ENCODE peak calls at places on chromosomes 13 and 19, in five cellular contexts. One of them, this sample, is unnamed.

GRCh38 chr19:38425810-38426466 is at the start of gene RASGRP4:
- DNase-seq in thoracic aorta: no peak
- DNase-seq in AG04449: no peak
- DNase-seq in left ventricle myocardium inferior: peak; percentile 51
- DNase-seq in putamen: peak; percentile 11
- DNase-seq in this sample: no peak

GRCh38 chr19:56654151-56654550 is 11.2 kb downstream of the SMIM17 start:
- DNase-seq in left ventricle myocardium inferior: no peak
- DNase-seq in thoracic aorta: no peak
- DNase-seq in putamen: no peak
- DNase-seq in AG04449: no peak
- DNase-seq in this sample: no peak

GRCh38 chr19:51407631-51408131 is 9.8 kb downstream of the SIGLEC10 start:
- DNase-seq in left ventricle myocardium inferior: no peak
- DNase-seq in AG04449: no peak
- DNase-seq in putamen: no peak
- DNase-seq in thoracic aorta: no peak
- DNase-seq in this sample: no peak

GRCh38 chr19:13850910-13851753 is 25.8 kb upstream of the NANOS3 start:
- DNase-seq in left ventricle myocardium inferior: peak; percentile 79
- DNase-seq in putamen: peak; percentile 74
- DNase-seq in AG04449: no peak
- DNase-seq in thoracic aorta: peak; percentile 70
- DNase-seq in this sample: peak; percentile 95

GRCh38 chr13:30787747-30788535 is 52.6 kb downstream of the ALOX5AP start:
- DNase-seq in thoracic aorta: no peak
- DNase-seq in left ventricle myocardium inferior: no peak
- DNase-seq in putamen: no peak
- DNase-seq in AG04449: no peak
- DNase-seq in this sample: no peak

GRCh38 chr19:7977723-7978040 is 27.8 kb downstream of the ELAVL1 start:
- DNase-seq in left ventricle myocardium inferior: no peak
- DNase-seq in putamen: no peak
- DNase-seq in thoracic aorta: no peak
- DNase-seq in AG04449: no peak
- DNase-seq in this sample: no peak

GRCh38 chr19:50432221-50432626 is 468 bp upstream of the MYBPC2 start:
- DNase-seq in AG04449: no peak
- DNase-seq in thoracic aorta: no peak
- DNase-seq in left ventricle myocardium inferior: no peak
- DNase-seq in putamen: no peak
- DNase-seq in this sample: no peak

GRCh38 chr19:1232652-1233360 is 5.0 kb downstream of the CBARP start:
- DNase-seq in left ventricle myocardium inferior: no peak
- DNase-seq in thoracic aorta: no peak
- DNase-seq in AG04449: no peak
- DNase-seq in putamen: no peak
- DNase-seq in this sample: no peak

GRCh38 chr19:18488403-18488723 is 33.5 kb downstream of the ELL start:
- DNase-seq in left ventricle myocardium inferior: no peak
- DNase-seq in putamen: no peak
- DNase-seq in thoracic aorta: no peak
- DNase-seq in AG04449: no peak
- DNase-seq in this sample: no peak

GRCh38 chr19:51784922-51785690 is 9.9 kb upstream of the FPR3 start:
- DNase-seq in left ventricle myocardium inferior: peak; percentile 63
- DNase-seq in thoracic aorta: peak; percentile 21
- DNase-seq in AG04449: no peak
- DNase-seq in putamen: no peak
- DNase-seq in this sample: peak; percentile 90

GRCh38 chr19:35458821-35459391 is 10.8 kb downstream of the FFAR2 start:
- DNase-seq in left ventricle myocardium inferior: no peak
- DNase-seq in putamen: no peak
- DNase-seq in AG04449: no peak
- DNase-seq in thoracic aorta: no peak
- DNase-seq in this sample: no peak

GRCh38 chr19:31372245-31372781 is 23.1 kb upstream of the TSHZ3 start:
- DNase-seq in thoracic aorta: no peak
- DNase-seq in AG04449: no peak
- DNase-seq in putamen: no peak
- DNase-seq in left ventricle myocardium inferior: no peak
- DNase-seq in this sample: no peak

GRCh38 chr19:19751846-19752245 is 18.9 kb upstream of the ZNF14 start:
- DNase-seq in putamen: no peak
- DNase-seq in thoracic aorta: no peak
- DNase-seq in AG04449: no peak
- DNase-seq in left ventricle myocardium inferior: no peak
- DNase-seq in this sample: no peak

GRCh38 chr19:51079486-51080110 is 3.1 kb downstream of the KLK14 start:
- DNase-seq in AG04449: no peak
- DNase-seq in putamen: no peak
- DNase-seq in thoracic aorta: no peak
- DNase-seq in left ventricle myocardium inferior: peak; percentile 75
- DNase-seq in this sample: no peak

GRCh38 chr19:28313633-28314032 is 899.3 kb downstream of the UQCRFS1 start:
- DNase-seq in AG04449: no peak
- DNase-seq in left ventricle myocardium inferior: peak; percentile 20
- DNase-seq in thoracic aorta: no peak
- DNase-seq in putamen: no peak
- DNase-seq in this sample: no peak

GRCh38 chr19:35785087-35785627 is 9.8 kb downstream of the ARHGAP33 start:
- DNase-seq in putamen: no peak
- DNase-seq in left ventricle myocardium inferior: no peak
- DNase-seq in thoracic aorta: no peak
- DNase-seq in AG04449: no peak
- DNase-seq in this sample: no peak

GRCh38 chr13:47564041-47564440 is 437.0 kb downstream of the SUCLA2 start:
- DNase-seq in AG04449: no peak
- DNase-seq in thoracic aorta: no peak
- DNase-seq in left ventricle myocardium inferior: no peak
- DNase-seq in putamen: no peak
- DNase-seq in this sample: no peak

GRCh38 chr19:1103691-1104451 is at the start of gene GPX4:
- DNase-seq in thoracic aorta: peak; percentile 97
- DNase-seq in left ventricle myocardium inferior: peak; percentile 99
- DNase-seq in AG04449: peak; percentile 93
- DNase-seq in putamen: peak; percentile 100
- DNase-seq in this sample: peak; percentile 99

GRCh38 chr13:51532736-51533197 is 51.5 kb upstream of the WDFY2 start:
- DNase-seq in AG04449: no peak
- DNase-seq in putamen: no peak
- DNase-seq in thoracic aorta: no peak
- DNase-seq in left ventricle myocardium inferior: no peak
- DNase-seq in this sample: no peak

GRCh38 chr13:101490400-101491015 is 38.0 kb downstream of the ITGBL1 start:
- DNase-seq in AG04449: no peak
- DNase-seq in putamen: no peak
- DNase-seq in thoracic aorta: no peak
- DNase-seq in left ventricle myocardium inferior: no peak
- DNase-seq in this sample: no peak

GRCh38 chr13:80093888-80094287 is 247.0 kb downstream of the SPRY2 start:
- DNase-seq in left ventricle myocardium inferior: no peak
- DNase-seq in thoracic aorta: no peak
- DNase-seq in putamen: no peak
- DNase-seq in AG04449: no peak
- DNase-seq in this sample: no peak

GRCh38 chr13:44574466-44574855 is 1.7 kb downstream of the TSC22D1 start:
- DNase-seq in AG04449: no peak
- DNase-seq in left ventricle myocardium inferior: no peak
- DNase-seq in putamen: no peak
- DNase-seq in thoracic aorta: no peak
- DNase-seq in this sample: no peak

GRCh38 chr19:53945441-53945840 is 17.3 kb upstream of the CACNG8 start:
- DNase-seq in AG04449: no peak
- DNase-seq in left ventricle myocardium inferior: no peak
- DNase-seq in putamen: peak; percentile 34
- DNase-seq in thoracic aorta: no peak
- DNase-seq in this sample: no peak

GRCh38 chr19:18086590-18087138 is at the start of gene IL12RB1:
- DNase-seq in AG04449: no peak
- DNase-seq in putamen: no peak
- DNase-seq in left ventricle myocardium inferior: no peak
- DNase-seq in thoracic aorta: no peak
- DNase-seq in this sample: no peak

GRCh38 chr19:23560051-23560450 is 127.0 kb downstream of the ZNF675 start:
- DNase-seq in left ventricle myocardium inferior: no peak
- DNase-seq in AG04449: no peak
- DNase-seq in putamen: no peak
- DNase-seq in thoracic aorta: no peak
- DNase-seq in this sample: no peak

GRCh38 chr19:16397791-16398529 is 73.3 kb downstream of the KLF2 start:
- DNase-seq in left ventricle myocardium inferior: no peak
- DNase-seq in AG04449: no peak
- DNase-seq in thoracic aorta: no peak
- DNase-seq in putamen: peak; percentile 65
- DNase-seq in this sample: peak; percentile 77

GRCh38 chr19:50717891-50718254 is 1.7 kb downstream of the SHANK1 start:
- DNase-seq in AG04449: no peak
- DNase-seq in left ventricle myocardium inferior: no peak
- DNase-seq in putamen: no peak
- DNase-seq in thoracic aorta: no peak
- DNase-seq in this sample: no peak

GRCh38 chr19:294341-294818 is 3.2 kb upstream of the PLPP2 start:
- DNase-seq in putamen: no peak
- DNase-seq in AG04449: no peak
- DNase-seq in left ventricle myocardium inferior: no peak
- DNase-seq in thoracic aorta: no peak
- DNase-seq in this sample: no peak

GRCh38 chr13:74835579-74835978 is 646.4 kb downstream of the TBC1D4 start:
- DNase-seq in putamen: no peak
- DNase-seq in thoracic aorta: no peak
- DNase-seq in left ventricle myocardium inferior: no peak
- DNase-seq in AG04449: no peak
- DNase-seq in this sample: no peak

GRCh38 chr19:34676697-34677385 is at the start of gene SCGB2B2:
- DNase-seq in left ventricle myocardium inferior: no peak
- DNase-seq in putamen: peak; percentile 78
- DNase-seq in thoracic aorta: no peak
- DNase-seq in AG04449: no peak
- DNase-seq in this sample: peak; percentile 78

GRCh38 chr13:39684531-39685137 is 29.2 kb downstream of the COG6 start:
- DNase-seq in thoracic aorta: no peak
- DNase-seq in AG04449: peak; percentile 7
- DNase-seq in putamen: no peak
- DNase-seq in left ventricle myocardium inferior: no peak
- DNase-seq in this sample: no peak

GRCh38 chr13:27789153-27789494 is 3.2 kb upstream of the GSX1 start:
- DNase-seq in putamen: no peak
- DNase-seq in thoracic aorta: no peak
- DNase-seq in left ventricle myocardium inferior: no peak
- DNase-seq in AG04449: no peak
- DNase-seq in this sample: no peak

GRCh38 chr19:28289294-28290063 is 923.5 kb downstream of the UQCRFS1 start:
- DNase-seq in putamen: peak; percentile 74
- DNase-seq in AG04449: no peak
- DNase-seq in left ventricle myocardium inferior: no peak
- DNase-seq in thoracic aorta: no peak
- DNase-seq in this sample: no peak

GRCh38 chr19:48963371-48964204 is 1.5 kb upstream of the FTL start:
- DNase-seq in putamen: peak; percentile 73
- DNase-seq in thoracic aorta: peak; percentile 33
- DNase-seq in AG04449: no peak
- DNase-seq in left ventricle myocardium inferior: peak; percentile 72
- DNase-seq in this sample: peak; percentile 88

GRCh38 chr13:111425326-111425725 is 104.9 kb downstream of the TEX29 start:
- DNase-seq in putamen: no peak
- DNase-seq in thoracic aorta: no peak
- DNase-seq in AG04449: no peak
- DNase-seq in left ventricle myocardium inferior: no peak
- DNase-seq in this sample: no peak

GRCh38 chr13:28843594-28843993 is 23.5 kb downstream of the MTUS2 start:
- DNase-seq in thoracic aorta: no peak
- DNase-seq in putamen: no peak
- DNase-seq in left ventricle myocardium inferior: no peak
- DNase-seq in AG04449: no peak
- DNase-seq in this sample: no peak